ENCODE peak calls at places on chromosomes 16 and 17, in five cellular contexts. One of them, this sample, is unnamed.

GRCh38 chr17:27667656-27668487 is 36.9 kb downstream of the LGALS9 start:
- DNase-seq in IMR-90: no peak
- DNase-seq in WTC11: no peak
- DNase-seq in T follicular helper cell: no peak
- DNase-seq in tibial nerve: no peak
- DNase-seq in this sample: no peak

GRCh38 chr17:18976201-18976600 is 24.2 kb downstream of the SLC5A10 start:
- DNase-seq in WTC11: no peak
- DNase-seq in IMR-90: no peak
- DNase-seq in T follicular helper cell: no peak
- DNase-seq in tibial nerve: no peak
- DNase-seq in this sample: no peak

GRCh38 chr16:27449434-27450188 is 47.6 kb downstream of the IL21R start:
- DNase-seq in T follicular helper cell: peak; percentile 60
- DNase-seq in tibial nerve: no peak
- DNase-seq in WTC11: no peak
- DNase-seq in IMR-90: no peak
- DNase-seq in this sample: no peak

GRCh38 chr16:84928679-84929420 is 82.5 kb downstream of the ZDHHC7 start:
- DNase-seq in tibial nerve: peak; percentile 68
- DNase-seq in IMR-90: peak; percentile 39
- DNase-seq in T follicular helper cell: no peak
- DNase-seq in WTC11: no peak
- DNase-seq in this sample: no peak

GRCh38 chr16:8120001-8120400 is 470.3 kb downstream of the TMEM114 start:
- DNase-seq in IMR-90: no peak
- DNase-seq in T follicular helper cell: no peak
- DNase-seq in tibial nerve: no peak
- DNase-seq in WTC11: no peak
- DNase-seq in this sample: no peak

GRCh38 chr17:41060052-41060604 is at the start of gene KRTAP2-3:
- DNase-seq in T follicular helper cell: no peak
- DNase-seq in tibial nerve: no peak
- DNase-seq in IMR-90: peak; percentile 97
- DNase-seq in WTC11: no peak
- DNase-seq in this sample: no peak

GRCh38 chr17:34637548-34638525 is 58.5 kb downstream of the TMEM132E start:
- DNase-seq in T follicular helper cell: peak; percentile 69
- DNase-seq in tibial nerve: peak; percentile 67
- DNase-seq in IMR-90: peak; percentile 56
- DNase-seq in WTC11: peak; percentile 89
- DNase-seq in this sample: peak; percentile 91

GRCh38 chr17:4599505-4600281 is 15.4 kb downstream of the SMTNL2 start:
- DNase-seq in tibial nerve: no peak
- DNase-seq in T follicular helper cell: no peak
- DNase-seq in IMR-90: peak; percentile 15
- DNase-seq in WTC11: peak; percentile 71
- DNase-seq in this sample: peak; percentile 64

GRCh38 chr17:8713315-8713714 is 31.3 kb downstream of the CCDC42 start:
- DNase-seq in IMR-90: no peak
- DNase-seq in WTC11: no peak
- DNase-seq in T follicular helper cell: no peak
- DNase-seq in tibial nerve: no peak
- DNase-seq in this sample: no peak

GRCh38 chr17:80586464-80587228 is 42.0 kb downstream of the RPTOR start:
- DNase-seq in T follicular helper cell: no peak
- DNase-seq in tibial nerve: no peak
- DNase-seq in IMR-90: peak; percentile 90
- DNase-seq in WTC11: no peak
- DNase-seq in this sample: no peak

GRCh38 chr17:81097134-81097942 is 62.4 kb downstream of the BAIAP2 start:
- DNase-seq in T follicular helper cell: peak; percentile 22
- DNase-seq in WTC11: peak; percentile 67
- DNase-seq in IMR-90: peak; percentile 84
- DNase-seq in tibial nerve: peak; percentile 87
- DNase-seq in this sample: peak; percentile 90

This sample was measured in retina.